ENCODE peak calls at places on chromosome X, in six cellular contexts. U, N, Z, S, K and F are unnamed samples.

GRCh38 chrX:119008122-119008744 is 33.8 kb downstream of the LONRF3 start:
- DNase-seq in N (no peak), Z (no peak), S (peak; percentile 28), U (peak; percentile 37), K (peak; percentile 14), F (no peak)

GRCh38 chrX:7568597-7568996 is 274.4 kb upstream of the VCX start:
- DNase-seq in Z (no peak), S (no peak), K (no peak), U (no peak), N (no peak), F (no peak)

GRCh38 chrX:10507181-10507580 is 113.2 kb downstream of the MID1 start:
- DNase-seq in Z (no peak), K (no peak), S (no peak), N (peak; percentile 46), U (no peak), F (no peak)

GRCh38 chrX:111348363-111348927 is 63.5 kb downstream of the DCX start:
- DNase-seq in S (no peak), K (no peak), N (no peak), Z (no peak), U (no peak), F (no peak)

GRCh38 chrX:28701222-28701621 is 114.0 kb downstream of the IL1RAPL1 start:
- DNase-seq in U (no peak), Z (no peak), S (no peak), K (no peak), N (no peak), F (no peak)

GRCh38 chrX:39874202-39874816 is 223.4 kb downstream of the BCOR start:
- DNase-seq in K (no peak), U (peak; percentile 13), S (no peak), N (no peak), Z (no peak), F (peak; percentile 13)

GRCh38 chrX:111869639-111870034 is 6.3 kb upstream of the TRPC5OS start:
- DNase-seq in K (peak; percentile 44), N (peak; percentile 4), U (no peak), Z (no peak), S (peak; percentile 28), F (peak; percentile 3)

GRCh38 chrX:16807548-16807947 is 21.3 kb downstream of the TXLNG start:
- DNase-seq in K (peak; percentile 7), S (no peak), U (no peak), Z (no peak), N (no peak), F (no peak)

GRCh38 chrX:154373340-154374306 is 811 bp downstream of the FLNA start:
- DNase-seq in K (peak; percentile 79), N (peak; percentile 73), U (no peak), Z (no peak), S (peak; percentile 67), F (peak; percentile 74)

GRCh38 chrX:154372612-154373022 is 1.8 kb downstream of the FLNA start:
- DNase-seq in K (peak; percentile 41), S (no peak), N (peak; percentile 23), U (no peak), Z (no peak), F (no peak)

GRCh38 chrX:154370882-154371770 is 3.3 kb downstream of the FLNA start:
- DNase-seq in N (peak; percentile 88), Z (peak; percentile 67), K (peak; percentile 92), S (peak; percentile 91), U (peak; percentile 89), F (peak; percentile 94)

GRCh38 chrX:154370300-154370881 is 4.0 kb downstream of the FLNA start:
- DNase-seq in K (no peak), Z (no peak), U (no peak), N (no peak), S (no peak), F (peak; percentile 59)

GRCh38 chrX:154371771-154372300 is 2.6 kb downstream of the FLNA start:
- DNase-seq in N (peak; percentile 23), K (no peak), U (no peak), S (no peak), Z (no peak), F (no peak)
- H3K4me3 ChIP-seq in N (peak overlapping the region; percentile 79), K (no peak overlapping the region), U (peak overlapping the region; percentile 37), S (peak overlapping the region; percentile 85), Z (peak overlapping the region; percentile 55), F (peak overlapping the region; percentile 81)

GRCh38 chrX:11768039-11768438 is 10.0 kb downstream of the MSL3 start:
- DNase-seq in Z (no peak), K (no peak), N (no peak), U (no peak), S (no peak), F (no peak)
- H3K36me3 ChIP-seq in Z (peaks cover 82% of the 10 kb centered on the region), K (no peaks in the 10 kb centered on the region), N (peaks cover 1% of the 10 kb centered on the region), U (peaks cover 14% of the 10 kb centered on the region), S (peaks cover 78% of the 10 kb centered on the region), F (peaks cover 10% of the 10 kb centered on the region)

GRCh38 chrX:29992083-29992482 is 223.3 kb upstream of the MAGEB2 start:
- DNase-seq in S (no peak), N (no peak), Z (no peak), K (no peak), U (no peak), F (peak; percentile 0)
- H3K4me3 ChIP-seq in S (no peak overlapping the region), N (no peak overlapping the region), Z (no peak overlapping the region), K (no peak overlapping the region), U (no peak overlapping the region), F (no peak overlapping the region)

GRCh38 chrX:115639481-115639880 is 78.5 kb downstream of the PLS3 start:
- DNase-seq in Z (no peak), S (no peak), U (no peak), N (no peak), K (no peak), F (no peak)
- H3K36me3 ChIP-seq in Z (peaks cover 74% of the 10 kb centered on the region), S (peaks cover 9% of the 10 kb centered on the region), U (no peaks in the 10 kb centered on the region), N (peaks cover 47% of the 10 kb centered on the region), K (no peaks in the 10 kb centered on the region), F (peaks cover 3% of the 10 kb centered on the region)

DNA sequence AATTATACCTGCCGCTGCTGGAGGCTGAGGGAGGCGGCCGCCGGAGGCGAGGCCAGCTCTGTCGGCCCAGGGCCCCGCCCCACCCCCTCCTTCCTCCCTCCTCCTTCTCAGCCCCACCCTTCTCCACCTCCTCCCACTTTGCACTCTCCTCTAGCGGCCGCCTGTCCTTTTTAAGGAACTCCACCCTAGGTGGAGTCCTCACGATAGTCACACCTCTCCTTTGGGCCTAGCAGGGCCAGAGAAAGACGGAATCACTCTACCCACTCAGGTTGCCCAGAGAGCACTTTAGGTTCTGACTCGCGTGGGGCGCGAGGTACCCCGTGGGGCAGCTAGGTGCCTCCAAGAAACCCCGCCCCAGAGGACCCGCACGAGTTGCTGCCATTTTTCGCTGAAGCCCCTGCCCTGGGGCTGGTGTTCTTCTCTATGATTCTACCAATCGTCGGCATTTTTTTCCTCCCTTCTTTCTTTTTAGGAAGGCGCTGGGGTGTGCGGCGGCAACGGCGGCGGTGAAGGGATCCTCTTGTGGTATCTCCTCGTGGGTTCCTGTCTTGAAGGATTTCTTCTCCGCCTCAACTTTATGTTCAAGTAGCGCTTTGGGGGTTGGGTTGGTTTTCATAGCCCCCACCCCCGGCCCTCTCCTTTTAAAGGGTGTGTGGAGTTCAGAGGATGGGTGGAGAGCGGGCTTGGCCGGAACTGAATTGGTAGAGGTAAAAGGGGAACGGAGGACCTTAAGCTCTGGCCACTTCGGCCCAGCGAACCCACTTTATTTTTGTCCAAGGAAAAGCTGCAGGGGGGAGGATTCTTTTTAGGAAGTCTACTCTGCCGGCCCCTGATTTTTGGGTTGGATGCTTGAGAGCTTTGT is at the start of gene KLF8:
- DNase-seq in U (peak; percentile 12), S (peak; percentile 44), Z (no peak), N (no peak), K (peak; percentile 51), F (no peak)
- H3K4me3 ChIP-seq in U (peak within 1 kb of the TSS; percentile 43), S (peak within 1 kb of the TSS; percentile 50), Z (peak within 1 kb of the TSS; percentile 37), N (peak within 1 kb of the TSS; percentile 18), K (peak within 1 kb of the TSS; percentile 31), F (no peak within 1 kb of the TSS)

GRCh38 chrX:41189156-41189555 is 103.9 kb downstream of the USP9X start:
- DNase-seq in N (no peak), Z (no peak), K (no peak), S (no peak), U (no peak), F (no peak)

GRCh38 chrX:41180194-41180902 is 95.1 kb downstream of the USP9X start:
- DNase-seq in U (peak; percentile 45), K (peak; percentile 42), N (peak; percentile 14), Z (no peak), S (peak; percentile 54), F (peak; percentile 16)

DNA sequence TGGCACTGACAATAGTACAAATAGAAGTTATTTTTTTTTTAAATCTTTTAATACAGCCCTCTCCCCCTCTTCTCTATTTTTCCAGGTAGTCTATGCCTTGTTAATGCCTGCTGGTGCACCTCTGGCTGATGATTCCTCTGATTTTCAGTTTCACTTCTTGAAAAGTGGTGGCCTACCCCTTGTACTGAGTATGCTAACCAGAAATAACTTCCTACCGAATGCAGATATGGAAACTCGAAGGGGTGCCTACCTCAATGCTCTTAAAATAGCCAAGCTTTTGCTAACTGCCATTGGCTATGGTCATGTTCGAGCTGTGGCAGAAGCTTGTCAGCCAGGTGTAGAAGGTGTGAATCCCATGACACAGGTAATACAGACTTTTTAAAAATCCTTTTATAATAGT is 99.1 kb downstream of the USP9X start:
- DNase-seq in U (no peak), K (no peak), N (no peak), Z (no peak), S (no peak), F (no peak)
- H3K36me3 ChIP-seq in U (peaks cover 18% of the 10 kb centered on the region), K (no peaks in the 10 kb centered on the region), N (peaks cover 12% of the 10 kb centered on the region), Z (peaks cover 62% of the 10 kb centered on the region), S (peaks cover 58% of the 10 kb centered on the region), F (peaks cover 23% of the 10 kb centered on the region)

GRCh38 chrX:131226591-131226990 is 62.5 kb downstream of the IGSF1 start:
- DNase-seq in K (no peak), U (no peak), N (no peak), Z (no peak), S (no peak), F (no peak)

GRCh38 chrX:131227608-131228007 is 61.5 kb downstream of the IGSF1 start:
- DNase-seq in N (no peak), K (no peak), U (no peak), Z (no peak), S (no peak), F (no peak)

DNA sequence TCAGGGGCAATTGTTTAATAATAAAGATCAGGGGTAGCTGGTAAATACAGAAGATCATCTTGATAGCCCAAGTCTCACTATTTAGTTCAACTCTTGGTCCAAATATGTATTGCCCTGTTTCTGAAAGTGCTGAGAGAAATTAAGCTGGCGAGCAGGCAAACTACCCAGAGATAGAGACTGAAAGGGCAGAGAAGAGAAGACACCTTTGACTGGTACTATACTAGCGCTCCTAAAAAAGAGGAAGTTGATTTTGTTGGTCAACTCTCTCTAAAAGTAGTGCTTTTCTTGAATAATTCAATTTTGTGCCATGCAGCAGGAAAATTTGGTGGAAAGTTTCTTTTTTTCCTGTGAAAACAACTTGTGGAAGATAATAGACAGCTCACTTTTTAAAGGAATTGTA is 64.0 kb downstream of the IGSF1 start:
- DNase-seq in N (no peak), K (no peak), Z (no peak), U (no peak), S (no peak), F (no peak)
- H3K4me3 ChIP-seq in N (no peak overlapping the region), K (no peak overlapping the region), Z (no peak overlapping the region), U (no peak overlapping the region), S (no peak overlapping the region), F (no peak overlapping the region)